ENCODE peak calls at places on chromosomes 13 and 19, in eight cellular contexts. J is foreskin fibroblast, T is stomach, L is left cardiac atrium, S is thoracic aorta, B is WTC11, M is CD14-positive monocyte, U is DMS79 treated with DMSO at 0.1 percent for 48 hours. G is an unnamed sample.

GRCh38 chr13:34383728-34384127 is 558.3 kb upstream of the NBEA start:
- DNase-seq in J (no peak), T (no peak), L (no peak), S (no peak), B (no peak), M (no peak), U (no peak), G (no peak)

GRCh38 chr19:45057444-45057843 is 18.6 kb downstream of the CLASRP start:
- DNase-seq in J (no peak), T (no peak), L (no peak), S (no peak), B (no peak), M (no peak), U (no peak), G (no peak)

GRCh38 chr19:34475026-34475974 is 6.3 kb upstream of the WTIP start:
- DNase-seq in J (peak; percentile 90), T (no peak), L (no peak), S (no peak), B (no peak), M (no peak), U (no peak), G (no peak)

GRCh38 chr19:3369337-3370213 is 3.2 kb downstream of the NFIC start:
- DNase-seq in J (peak; percentile 81), T (peak; percentile 72), L (peak; percentile 72), S (no peak), B (no peak), M (no peak), U (no peak), G (no peak)

GRCh38 chr19:46898731-46899130 is 37.9 kb downstream of the ARHGAP35 start:
- DNase-seq in J (peak; percentile 31), T (no peak), L (peak; percentile 23), S (no peak), B (no peak), M (no peak), U (no peak), G (no peak)

GRCh38 chr13:29849731-29850212 is 645 bp downstream of the UBL3 start:
- DNase-seq in J (peak; percentile 72), T (peak; percentile 72), L (peak; percentile 65), S (peak; percentile 31), B (peak; percentile 46), M (peak; percentile 70), U (peak; percentile 37), G (peak; percentile 36)

GRCh38 chr19:18780081-18780480 is 11.0 kb downstream of the COMP start:
- DNase-seq in J (no peak), T (no peak), L (no peak), S (no peak), B (no peak), M (no peak), U (no peak), G (no peak)

GRCh38 chr19:8517551-8518442 is 3.8 kb upstream of the ZNF414 start:
- DNase-seq in J (peak; percentile 71), T (no peak), L (no peak), S (no peak), B (no peak), M (peak; percentile 66), U (no peak), G (peak; percentile 78)

GRCh38 chr19:6736169-6736916 is 1.0 kb downstream of the GPR108 start:
- DNase-seq in J (peak; percentile 92), T (peak; percentile 75), L (peak; percentile 83), S (no peak), B (peak; percentile 65), M (peak; percentile 83), U (peak; percentile 53), G (peak; percentile 76)

G was measured in activated CD4-positive, alpha-beta memory T cell treated with anti-CD3 and anti-CD28 coated beads, Interleukin-2, amount 10 ng/mL, durations not matched to agents 7 days and 5 days.